ENCODE peak calls at places on chromosomes 1 and 21, in nine cellular contexts. F, H, N, Q, A, R, U, T and C are unnamed samples.

GRCh38 chr1:8733463-8733862 is 84.0 kb downstream of the RERE start:
- DNase-seq in Q (no peak), H (no peak), F (no peak), U (no peak), A (no peak), R (no peak), T (no peak), N (no peak), C (no peak)

GRCh38 chr1:232868793-232869491 is 63.7 kb downstream of the MAP10 start:
- DNase-seq in U (peak), H (peak), N (no peak), T (no peak), R (peak), Q (peak), A (no peak), F (no peak), C (no peak)

GRCh38 chr1:246772686-246773085 is 48.5 kb downstream of the SCCPDH start:
- DNase-seq in F (no peak), Q (no peak), A (no peak), H (no peak), R (no peak), U (no peak), T (no peak), N (no peak), C (no peak)

GRCh38 chr1:212960932-212961331 is 10.6 kb downstream of the VASH2 start:
- DNase-seq in H (no peak), R (no peak), N (no peak), Q (no peak), U (no peak), F (no peak), T (no peak), A (no peak), C (no peak)

GRCh38 chr1:219257751-219258150 is 84.1 kb downstream of the LYPLAL1 start:
- DNase-seq in U (no peak), F (no peak), R (no peak), Q (no peak), H (no peak), A (no peak), T (no peak), N (no peak), C (no peak)

GRCh38 chr21:21200103-21200938 is 202.1 kb downstream of the NCAM2 start:
- DNase-seq in N (no peak), F (no peak), A (no peak), Q (peak), H (peak), R (peak), T (no peak), U (peak), C (no peak)

GRCh38 chr1:233364695-233365539 is 37.4 kb downstream of the MAP3K21 start:
- DNase-seq in U (no peak), F (no peak), A (no peak), N (no peak), Q (peak), H (peak), R (peak), T (no peak), C (no peak)

GRCh38 chr1:1402081-1402900 is 3.2 kb upstream of the CCNL2 start:
- DNase-seq in T (no peak), R (peak), H (peak), A (no peak), U (peak), N (no peak), Q (peak), F (peak), C (no peak)

GRCh38 chr1:21449906-21450305 is 10.0 kb downstream of the NBPF3 start:
- DNase-seq in N (no peak), T (no peak), Q (peak), R (peak), H (no peak), A (no peak), U (no peak), F (no peak), C (no peak)

GRCh38 chr1:2948751-2949680 is 72.3 kb upstream of the ACTRT2 start:
- DNase-seq in A (no peak), T (no peak), U (no peak), N (no peak), R (no peak), H (no peak), Q (no peak), F (no peak), C (no peak)

GRCh38 chr21:24514081-24514733 is 1093.1 kb downstream of the MRPL39 start:
- DNase-seq in F (no peak), A (no peak), U (no peak), R (peak), N (no peak), T (no peak), Q (peak), H (no peak), C (no peak)

GRCh38 chr21:34544032-34544496 is 32.1 kb upstream of the KCNE1 start:
- DNase-seq in F (peak), U (peak), N (no peak), Q (peak), H (peak), T (no peak), A (no peak), R (peak), C (no peak)

GRCh38 chr1:154407866-154408777 is 3.0 kb downstream of the IL6R start:
- DNase-seq in F (no peak), U (no peak), H (no peak), A (no peak), N (peak), T (no peak), R (no peak), Q (no peak), C (no peak)

GRCh38 chr1:56578963-56579875 is at the start of gene PLPP3:
- DNase-seq in R (peak), U (peak), H (peak), A (no peak), Q (peak), T (no peak), F (peak), N (peak), C (no peak)

GRCh38 chr1:19377812-19378718 is 65.9 kb downstream of the SLC66A1 start:
- DNase-seq in R (peak), H (no peak), Q (no peak), N (no peak), U (no peak), A (no peak), T (no peak), F (no peak), C (no peak)

GRCh38 chr1:6965062-6965913 is 180.0 kb downstream of the CAMTA1 start:
- DNase-seq in F (no peak), A (no peak), R (no peak), T (no peak), U (no peak), N (no peak), Q (no peak), H (no peak), C (no peak)

GRCh38 chr21:10639123-10639522 is 117.7 kb downstream of the TPTE start:
- DNase-seq in A (no peak), F (no peak), N (no peak), H (no peak), R (no peak), T (no peak), U (no peak), Q (no peak), C (no peak)

GRCh38 chr1:90959352-90960206 is 62.3 kb downstream of the ZNF644 start:
- DNase-seq in T (no peak), U (no peak), Q (peak), F (no peak), A (no peak), R (peak), H (peak), N (no peak), C (no peak)

GRCh38 chr1:235866207-235866912 is at the start of gene LYST:
- DNase-seq in R (peak), N (peak), F (peak), A (peak), H (peak), U (peak), T (no peak), Q (peak), C (peak)

GRCh38 chr1:12161662-12162458 is 4.9 kb upstream of the TNFRSF1B start:
- DNase-seq in A (peak), U (peak), R (peak), H (peak), T (peak), Q (peak), N (peak), F (peak), C (peak)

GRCh38 chr1:164785841-164786534 is 227.0 kb downstream of the PBX1 start:
- DNase-seq in T (no peak), H (no peak), Q (no peak), F (no peak), A (no peak), R (no peak), N (no peak), U (no peak), C (no peak)

GRCh38 chr21:46112731-46113215 is 14.9 kb downstream of the COL6A2 start:
- DNase-seq in T (no peak), H (no peak), F (peak), R (no peak), Q (no peak), A (no peak), U (no peak), N (peak), C (no peak)

GRCh38 chr1:30694248-30695175 is 28.9 kb downstream of the MATN1 start:
- DNase-seq in T (no peak), Q (no peak), R (no peak), U (no peak), A (no peak), N (no peak), F (no peak), H (no peak), C (no peak)

GRCh38 chr1:227729881-227730629 is 5.0 kb downstream of the JMJD4 start:
- DNase-seq in A (no peak), R (peak), T (no peak), F (peak), H (peak), U (peak), N (peak), Q (peak), C (peak)

GRCh38 chr1:46718727-46719622 is at the start of gene EFCAB14:
- DNase-seq in A (peak), F (peak), U (peak), T (peak), Q (peak), H (peak), N (peak), R (peak), C (peak)

GRCh38 chr1:165696625-165697100 is 1.7 kb downstream of the ALDH9A1 start:
- DNase-seq in N (no peak), T (no peak), F (no peak), Q (peak), U (peak), H (peak), R (peak), A (no peak), C (no peak)

GRCh38 chr1:39659110-39659509 is 12.8 kb downstream of the NT5C1A start:
- DNase-seq in T (no peak), R (no peak), N (no peak), A (no peak), H (no peak), Q (no peak), F (no peak), U (no peak), C (no peak)

GRCh38 chr1:9013824-9014223 is 12.4 kb downstream of the SLC2A7 start:
- DNase-seq in H (no peak), Q (no peak), A (no peak), R (no peak), U (no peak), T (no peak), N (no peak), F (no peak), C (no peak)

GRCh38 chr1:18681423-18681835 is 50.8 kb downstream of the PAX7 start:
- DNase-seq in F (no peak), T (no peak), H (peak), U (no peak), R (peak), Q (peak), A (no peak), N (no peak), C (no peak)

GRCh38 chr1:54053745-54054437 is 483 bp downstream of the TCEANC2 start:
- DNase-seq in H (no peak), U (no peak), F (no peak), A (no peak), N (no peak), Q (peak), R (peak), T (no peak), C (no peak)

GRCh38 chr1:40592107-40592773 is 60.8 kb downstream of the ZNF684 start:
- DNase-seq in A (no peak), Q (peak), H (peak), R (peak), T (no peak), N (no peak), U (no peak), F (peak), C (no peak)

GRCh38 chr1:100353073-100353801 is 931 bp downstream of the CDC14A start:
- DNase-seq in A (peak), T (no peak), H (no peak), N (peak), R (no peak), U (no peak), F (no peak), Q (peak), C (peak)

GRCh38 chr21:45383615-45384201 is 21.3 kb upstream of the COL18A1 start:
- DNase-seq in H (no peak), R (no peak), A (no peak), N (no peak), Q (no peak), F (peak), T (no peak), U (no peak), C (no peak)

GRCh38 chr21:37550618-37551405 is 184.2 kb downstream of the DYRK1A start:
- DNase-seq in Q (no peak), H (no peak), N (no peak), A (no peak), R (no peak), T (no peak), U (no peak), F (no peak), C (no peak)

GRCh38 chr1:173206816-173207595 is at the start of gene TNFSF4:
- DNase-seq in U (no peak), R (no peak), N (no peak), T (no peak), Q (no peak), H (no peak), A (no peak), F (no peak), C (no peak)

GRCh38 chr1:55212349-55213028 is 2.7 kb downstream of the USP24 start:
- DNase-seq in N (no peak), A (no peak), T (no peak), U (no peak), F (no peak), Q (no peak), R (no peak), H (no peak), C (no peak)

GRCh38 chr1:31398246-31398645 is 14.8 kb upstream of the SERINC2 start:
- DNase-seq in U (no peak), A (no peak), R (no peak), N (no peak), H (no peak), Q (no peak), T (no peak), F (no peak), C (no peak)